ENCODE peak calls at places on chromosome 11, in seven cellular contexts. L is PC-3, U is heart right ventricle, M is transverse colon, K is tibial artery, W is A549, B is psoas muscle. O is an unnamed sample. For H3K4me1, the result is how much of the 10 kb centered on the place peaks cover.

GRCh38 chr11:86629070-86629706 is 43.2 kb downstream of the ME3 start:
- DNase-seq in L (no peak), U (peak), M (no peak), K (no peak), W (no peak), B (no peak), O (no peak)

GRCh38 chr11:55652560-55652959 is 4.4 kb downstream of the OR4S2 start:
- DNase-seq in L (no peak), U (no peak), M (no peak), K (no peak), W (no peak), B (no peak), O (no peak)

GRCh38 chr11:8671242-8671641 is 11.2 kb downstream of the TRIM66 start:
- DNase-seq in L (peak), U (peak), M (peak), K (peak), W (no peak), B (peak), O (no peak)

GRCh38 chr11:69910519-69911309 is 91.5 kb upstream of the FGF3 start:
- DNase-seq in L (no peak), U (no peak), M (no peak), K (no peak), W (no peak), B (peak), O (no peak)

GRCh38 chr11:126359431-126360048 is 4.1 kb downstream of the ST3GAL4 start:
- DNase-seq in L (no peak), U (peak), M (peak), K (peak), W (no peak), B (peak), O (no peak)

GRCh38 chr11:44989831-44990566 is 39.3 kb upstream of the TP53I11 start:
- DNase-seq in L (no peak), U (peak), M (no peak), K (peak), W (no peak), B (peak), O (no peak)

GRCh38 chr11:46242462-46242960 is 35.0 kb upstream of the CREB3L1 start:
- DNase-seq in L (no peak), U (no peak), M (no peak), K (no peak), W (no peak), B (no peak), O (no peak)

GRCh38 chr11:108616549-108616948 is 23.0 kb upstream of the EXPH5 start:
- DNase-seq in L (peak), U (no peak), M (no peak), K (no peak), W (peak), B (no peak), O (peak)

GRCh38 chr11:88507771-88508557 is 170.4 kb upstream of the CTSC start:
- DNase-seq in L (peak), U (no peak), M (no peak), K (no peak), W (no peak), B (no peak), O (no peak)

GRCh38 chr11:103803062-103803461 is 233.4 kb upstream of the DDI1 start:
- DNase-seq in L (no peak), U (no peak), M (no peak), K (no peak), W (no peak), B (no peak), O (no peak)

GRCh38 chr11:70082829-70083228 is 4.7 kb downstream of the ANO1 start:
- DNase-seq in L (peak), U (no peak), M (no peak), K (no peak), W (no peak), B (no peak), O (no peak)

GRCh38 chr11:121534131-121535093 is 81.6 kb upstream of the SORL1-AS1 start:
- DNase-seq in L (peak), U (no peak), M (no peak), K (no peak), W (no peak), B (no peak), O (no peak)

GRCh38 chr11:134328433-134328832 is 3.4 kb upstream of the GLB1L2 start:
- DNase-seq in L (no peak), U (no peak), M (no peak), K (no peak), W (no peak), B (no peak), O (no peak)

GRCh38 chr11:73393479-73394415 is 17.5 kb downstream of the RELT start:
- DNase-seq in L (peak), U (peak), M (peak), K (peak), W (peak), B (peak), O (peak)

GRCh38 chr11:130894322-130895025 is 21.8 kb downstream of the SNX19 start:
- DNase-seq in L (peak), U (peak), M (peak), K (peak), W (peak), B (peak), O (peak)

GRCh38 chr11:11451501-11452005 is 98.5 kb upstream of the CSNK2A3 start:
- DNase-seq in L (peak), U (no peak), M (no peak), K (no peak), W (peak), B (no peak), O (peak)

GRCh38 chr11:69018924-69019323 is 5.9 kb upstream of the MRGPRF start:
- DNase-seq in L (no peak), U (no peak), M (no peak), K (peak), W (no peak), B (no peak), O (no peak)

GRCh38 chr11:60118333-60118732 is 29.9 kb downstream of the MS4A2 start:
- DNase-seq in L (peak), U (no peak), M (no peak), K (no peak), W (no peak), B (no peak), O (no peak)
- TF ChIP-seq CTCF in L (peak), U (no peak), M (no peak), K (no peak), W (no peak), B (no peak), O (no peak)

GRCh38 chr11:19996591-19996990 is 163.7 kb downstream of the DBX1 start:
- DNase-seq in L (no peak), U (no peak), M (no peak), K (no peak), W (no peak), B (no peak), O (no peak)

GRCh38 chr11:20000393-20001134 is 159.7 kb downstream of the DBX1 start:
- DNase-seq in L (no peak), U (peak), M (no peak), K (no peak), W (no peak), B (no peak), O (peak)

GRCh38 chr11:20003357-20003756 is 156.9 kb downstream of the DBX1 start:
- DNase-seq in L (peak), U (no peak), M (no peak), K (no peak), W (no peak), B (no peak), O (no peak)

GRCh38 chr11:20002312-20003216 is 157.7 kb downstream of the DBX1 start:
- DNase-seq in L (no peak), U (no peak), M (no peak), K (no peak), W (no peak), B (no peak), O (peak)

DNA sequence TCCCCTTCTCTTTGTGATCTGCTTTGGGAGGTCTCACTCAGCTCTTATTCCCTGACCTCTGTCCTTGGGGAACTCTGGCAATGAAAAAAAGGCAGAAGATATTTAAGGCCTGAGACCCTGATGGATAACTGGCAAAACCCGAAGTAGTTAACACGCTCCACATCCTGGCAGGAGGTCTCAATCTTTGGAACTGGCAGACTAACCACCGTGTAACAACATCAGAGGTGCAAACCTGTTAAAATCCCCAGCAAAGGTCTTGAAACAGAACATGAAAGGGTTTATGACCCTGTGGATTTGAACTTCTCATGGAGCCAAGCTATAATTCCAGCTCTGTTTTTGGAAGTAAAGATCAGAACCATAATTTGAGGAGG is 160.3 kb downstream of the DBX1 start:
- DNase-seq in L (no peak), U (no peak), M (no peak), K (no peak), W (no peak), B (no peak), O (no peak)
- H3K4me1 ChIP-seq in L (under half), U (under half), M (under half), K (under half), W (half or more), B (under half), O (half or more)

GRCh38 chr11:118401151-118401879 is at the start of gene ATP5MG:
- DNase-seq in L (peak), U (peak), M (peak), K (peak), W (peak), B (peak), O (peak)
- TF ChIP-seq CTCF in L (peak), U (no peak), M (no peak), K (no peak), W (no peak), B (no peak), O (peak)

DNA sequence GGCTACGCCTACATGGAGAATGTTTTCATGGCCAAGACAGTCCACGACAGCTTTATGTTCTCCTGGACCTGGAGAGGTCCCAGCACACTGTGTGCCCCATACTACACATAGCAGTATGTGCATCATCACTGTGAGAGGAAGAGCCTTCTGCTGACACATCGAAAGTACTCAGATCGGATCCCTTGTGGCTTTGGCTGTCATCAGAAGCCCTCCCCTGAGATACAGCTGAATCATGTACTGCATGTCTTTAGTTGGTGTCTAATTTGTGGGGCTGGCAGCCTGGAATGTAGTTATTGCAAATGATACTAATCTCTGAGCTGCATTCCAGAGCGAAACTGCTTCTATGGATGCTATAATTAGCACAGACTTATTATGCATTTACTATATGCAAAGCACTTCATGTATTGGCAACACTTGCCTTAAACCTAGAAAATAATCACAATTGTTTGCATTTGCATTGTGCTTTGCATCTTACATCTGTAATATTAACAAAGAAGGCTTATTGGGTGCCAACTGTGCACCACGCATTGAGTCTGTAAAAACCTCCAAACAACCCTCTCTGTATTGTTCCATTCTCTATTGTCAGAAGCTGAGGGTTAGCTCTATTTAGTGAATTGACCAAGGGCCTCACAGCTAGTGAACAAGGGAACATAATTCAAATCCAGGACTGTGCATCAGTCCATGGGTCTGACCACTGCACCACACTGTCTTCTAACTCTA is 89.2 kb upstream of the CRTAM start:
- DNase-seq in L (peak), U (peak), M (peak), K (no peak), W (no peak), B (no peak), O (no peak)
- H3K4me1 ChIP-seq in L (under half), U (under half), M (under half), K (under half), W (under half), B (under half), O (under half)

GRCh38 chr11:76410771-76411423 is 29.8 kb downstream of the GVQW3 start:
- DNase-seq in L (no peak), U (no peak), M (no peak), K (no peak), W (no peak), B (no peak), O (no peak)
- TF ChIP-seq CTCF in L (no peak), U (no peak), M (no peak), K (no peak), W (no peak), B (no peak), O (no peak)

GRCh38 chr11:67248653-67249052 is 17.6 kb upstream of the GRK2 start:
- DNase-seq in L (peak), U (peak), M (no peak), K (peak), W (no peak), B (peak), O (peak)

GRCh38 chr11:67240575-67241389 is 25.5 kb upstream of the GRK2 start:
- DNase-seq in L (peak), U (peak), M (peak), K (peak), W (peak), B (peak), O (peak)

GRCh38 chr11:67247946-67248550 is 18.2 kb upstream of the GRK2 start:
- DNase-seq in L (peak), U (no peak), M (no peak), K (no peak), W (no peak), B (no peak), O (peak)

GRCh38 chr11:67242548-67242947 is 23.7 kb upstream of the GRK2 start:
- DNase-seq in L (no peak), U (no peak), M (no peak), K (no peak), W (no peak), B (no peak), O (no peak)

GRCh38 chr11:67245046-67245445 is 21.2 kb upstream of the GRK2 start:
- DNase-seq in L (no peak), U (no peak), M (no peak), K (no peak), W (no peak), B (no peak), O (no peak)
- H3K4me1 ChIP-seq in L (under half), U (under half), M (under half), K (under half), W (under half), B (half or more), O (under half)

GRCh38 chr11:117200813-117201515 is 1.8 kb downstream of the TAGLN start:
- DNase-seq in L (no peak), U (no peak), M (no peak), K (no peak), W (no peak), B (no peak), O (no peak)
- TF ChIP-seq CTCF in L (no peak), U (no peak), M (no peak), K (no peak), W (no peak), B (no peak), O (no peak)